ENCODE peak calls at places on chromosomes 12 and 14, in seven cellular contexts. U is mesendoderm, P is A549, L is fibroblast of lung, B is brain microvascular endothelial cell, W is right lobe of liver, Y is AG04450. Z is an unnamed sample.

GRCh38 chr12:40145896-40146295 is 40.0 kb upstream of the SLC2A13 start:
- DNase-seq in U (peak), P (no peak), L (no peak), B (no peak), W (no peak), Y (no peak), Z (no peak)

GRCh38 chr12:45655186-45655585 is 74.3 kb upstream of the ARID2 start:
- DNase-seq in U (peak), P (peak), L (no peak), B (peak), W (no peak), Y (no peak), Z (no peak)

GRCh38 chr12:11832100-11832499 is 182.6 kb downstream of the ETV6 start:
- DNase-seq in U (no peak), P (no peak), L (no peak), B (no peak), W (no peak), Y (no peak), Z (no peak)

GRCh38 chr12:78062781-78063180 is 232.1 kb downstream of the NAV3 start:
- DNase-seq in U (no peak), P (peak), L (peak), B (peak), W (no peak), Y (peak), Z (peak)

GRCh38 chr14:96095581-96096476 is 56.7 kb downstream of the C14orf132 start:
- DNase-seq in U (no peak), P (peak), L (peak), B (peak), W (peak), Y (peak), Z (peak)

GRCh38 chr14:64444984-64445845 is 20.1 kb upstream of the AKAP5 start:
- DNase-seq in U (peak), P (peak), L (peak), B (peak), W (no peak), Y (peak), Z (no peak)

GRCh38 chr14:65219353-65219752 is 117.0 kb upstream of the MAX start:
- DNase-seq in U (no peak), P (no peak), L (no peak), B (no peak), W (no peak), Y (no peak), Z (no peak)

GRCh38 chr12:1429980-1430379 is 164.4 kb downstream of the FBXL14 start:
- DNase-seq in U (no peak), P (no peak), L (peak), B (peak), W (no peak), Y (peak), Z (no peak)

GRCh38 chr12:111997300-111997699 is 15.7 kb downstream of the TMEM116 start:
- DNase-seq in U (no peak), P (no peak), L (no peak), B (no peak), W (no peak), Y (no peak), Z (no peak)

GRCh38 chr14:90893028-90893427 is 76.8 kb upstream of the TTC7B start:
- DNase-seq in U (no peak), P (no peak), L (no peak), B (no peak), W (no peak), Y (no peak), Z (no peak)

GRCh38 chr14:28294834-28295440 is 471.6 kb upstream of the FOXG1 start:
- DNase-seq in U (peak), P (peak), L (peak), B (peak), W (no peak), Y (no peak), Z (no peak)

GRCh38 chr14:95521001-95521400 is 4.6 kb upstream of the SYNE3 start:
- DNase-seq in U (no peak), P (no peak), L (no peak), B (no peak), W (no peak), Y (no peak), Z (no peak)

GRCh38 chr12:109804820-109805761 is 28.1 kb downstream of the TRPV4 start:
- DNase-seq in U (peak), P (peak), L (peak), B (peak), W (peak), Y (no peak), Z (peak)

GRCh38 chr12:92290016-92290685 is 144.5 kb upstream of the BTG1 start:
- DNase-seq in U (no peak), P (peak), L (peak), B (peak), W (no peak), Y (no peak), Z (no peak)

GRCh38 chr12:71090971-71091370 is 66.8 kb downstream of the TSPAN8 start:
- DNase-seq in U (no peak), P (no peak), L (no peak), B (no peak), W (no peak), Y (no peak), Z (no peak)

GRCh38 chr14:92466068-92466458 is 47.5 kb upstream of the RIN3 start:
- DNase-seq in U (no peak), P (no peak), L (no peak), B (no peak), W (no peak), Y (no peak), Z (no peak)

GRCh38 chr12:19248929-19249602 is 119.5 kb downstream of the PLEKHA5 start:
- DNase-seq in U (no peak), P (peak), L (peak), B (peak), W (no peak), Y (no peak), Z (no peak)

GRCh38 chr14:86296173-86296572 is 766.2 kb downstream of the FLRT2 start:
- DNase-seq in U (no peak), P (no peak), L (peak), B (no peak), W (no peak), Y (peak), Z (no peak)

GRCh38 chr12:120684523-120684932 is 2.4 kb upstream of the MLEC start:
- DNase-seq in U (no peak), P (peak), L (no peak), B (peak), W (no peak), Y (no peak), Z (no peak)

GRCh38 chr14:31319701-31320100 is 100.6 kb downstream of the HEATR5A start:
- DNase-seq in U (no peak), P (no peak), L (no peak), B (no peak), W (no peak), Y (no peak), Z (no peak)

GRCh38 chr14:43697003-43697402 is 810.1 kb downstream of the FSCB start:
- DNase-seq in U (no peak), P (no peak), L (no peak), B (no peak), W (no peak), Y (no peak), Z (no peak)

GRCh38 chr14:77063581-77064289 is 34.3 kb upstream of the CIPC start:
- DNase-seq in U (no peak), P (no peak), L (peak), B (no peak), W (no peak), Y (no peak), Z (no peak)

GRCh38 chr14:30779210-30779609 is 95.1 kb upstream of the COCH start:
- DNase-seq in U (no peak), P (peak), L (peak), B (peak), W (no peak), Y (no peak), Z (no peak)

GRCh38 chr12:125070117-125070516 is 4.9 kb downstream of the AACS start:
- DNase-seq in U (peak), P (peak), L (peak), B (no peak), W (no peak), Y (no peak), Z (no peak)

GRCh38 chr14:104979758-104980591 is 1.8 kb upstream of the AHNAK2 start:
- DNase-seq in U (no peak), P (peak), L (peak), B (no peak), W (peak), Y (no peak), Z (peak)

GRCh38 chr12:82963961-82964360 is 277.3 kb downstream of the TMTC2 start:
- DNase-seq in U (peak), P (no peak), L (no peak), B (peak), W (no peak), Y (no peak), Z (no peak)

GRCh38 chr12:32841061-32841460 is 55.5 kb downstream of the PKP2 start:
- DNase-seq in U (no peak), P (no peak), L (no peak), B (no peak), W (no peak), Y (no peak), Z (no peak)

GRCh38 chr14:31943217-31943616 is 133.9 kb upstream of the ARHGAP5 start:
- DNase-seq in U (no peak), P (no peak), L (no peak), B (no peak), W (no peak), Y (no peak), Z (no peak)

GRCh38 chr12:5003025-5003666 is 40.5 kb upstream of the KCNA5 start:
- DNase-seq in U (peak), P (peak), L (peak), B (peak), W (peak), Y (peak), Z (peak)

GRCh38 chr14:22417914-22418313 is 171.1 kb downstream of the DAD1 start:
- DNase-seq in U (no peak), P (no peak), L (no peak), B (no peak), W (no peak), Y (no peak), Z (no peak)

GRCh38 chr14:54739514-54739913 is 163.1 kb downstream of the GCH1 start:
- DNase-seq in U (no peak), P (no peak), L (no peak), B (no peak), W (no peak), Y (no peak), Z (no peak)

GRCh38 chr12:120231316-120232011 is 30.6 kb upstream of the RPLP0 start:
- DNase-seq in U (peak), P (peak), L (peak), B (peak), W (no peak), Y (peak), Z (peak)

GRCh38 chr12:68222336-68222735 is 3.3 kb downstream of the IL26 start:
- DNase-seq in U (peak), P (no peak), L (peak), B (no peak), W (no peak), Y (no peak), Z (no peak)

GRCh38 chr14:51703787-51704186 is 52.1 kb downstream of the FRMD6 start:
- DNase-seq in U (no peak), P (no peak), L (no peak), B (no peak), W (no peak), Y (no peak), Z (no peak)

GRCh38 chr14:51701956-51702355 is 50.2 kb downstream of the FRMD6 start:
- DNase-seq in U (peak), P (no peak), L (peak), B (no peak), W (no peak), Y (no peak), Z (no peak)

GRCh38 chr14:51704465-51705050 is 52.8 kb downstream of the FRMD6 start:
- DNase-seq in U (peak), P (no peak), L (no peak), B (no peak), W (no peak), Y (no peak), Z (no peak)
- H3K27ac ChIP-seq in U (peak), P (no peak), L (no peak), B (peak), W (no peak), Y (no peak), Z (no peak)

GRCh38 chr14:100080206-100080605 is 15.0 kb downstream of the EVL start:
- DNase-seq in U (no peak), P (no peak), L (no peak), B (no peak), W (no peak), Y (no peak), Z (no peak)

GRCh38 chr14:100078216-100078780 is 13.1 kb downstream of the EVL start:
- DNase-seq in U (peak), P (no peak), L (no peak), B (no peak), W (no peak), Y (no peak), Z (no peak)

GRCh38 chr14:100077441-100077840 is 12.2 kb downstream of the EVL start:
- DNase-seq in U (no peak), P (no peak), L (no peak), B (no peak), W (no peak), Y (no peak), Z (no peak)

GRCh38 chr14:100078997-100079561 is 13.9 kb downstream of the EVL start:
- DNase-seq in U (peak), P (no peak), L (peak), B (peak), W (no peak), Y (no peak), Z (peak)

DNA sequence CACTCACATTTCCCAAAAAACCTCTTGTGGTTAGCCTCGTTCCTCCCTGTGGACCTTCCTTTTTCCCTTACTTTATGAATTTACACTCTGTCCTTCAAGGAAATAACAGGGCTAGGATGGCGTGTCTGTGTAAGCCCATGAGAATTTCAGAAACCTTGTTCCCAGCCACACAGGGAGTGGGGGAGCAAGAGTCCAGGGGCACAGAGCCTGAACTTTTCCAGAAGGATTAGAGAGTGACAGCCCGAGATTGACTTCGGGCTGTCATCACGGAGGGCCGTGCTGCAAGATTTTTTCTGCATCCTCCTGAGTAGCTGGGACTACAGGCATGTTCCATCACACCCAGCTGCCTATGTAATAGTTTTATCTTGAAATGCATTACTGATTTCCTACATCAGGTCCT is 14.4 kb downstream of the EVL start:
- DNase-seq in U (no peak), P (no peak), L (no peak), B (no peak), W (no peak), Y (no peak), Z (no peak)
- H3K27ac ChIP-seq in U (no peak), P (no peak), L (no peak), B (peak), W (no peak), Y (no peak), Z (peak)

GRCh38 chr14:34548472-34548981 is 9.0 kb upstream of the EAPP start:
- DNase-seq in U (peak), P (no peak), L (no peak), B (no peak), W (peak), Y (no peak), Z (no peak)
- H3K27ac ChIP-seq in U (no peak), P (peak), L (no peak), B (no peak), W (no peak), Y (peak), Z (peak)

GRCh38 chr14:71355324-71356201 is 448.3 kb downstream of the PCNX1 start:
- DNase-seq in U (no peak), P (no peak), L (peak), B (no peak), W (no peak), Y (no peak), Z (peak)
- H3K27ac ChIP-seq in U (no peak), P (no peak), L (no peak), B (peak), W (no peak), Y (peak), Z (peak)

DNA sequence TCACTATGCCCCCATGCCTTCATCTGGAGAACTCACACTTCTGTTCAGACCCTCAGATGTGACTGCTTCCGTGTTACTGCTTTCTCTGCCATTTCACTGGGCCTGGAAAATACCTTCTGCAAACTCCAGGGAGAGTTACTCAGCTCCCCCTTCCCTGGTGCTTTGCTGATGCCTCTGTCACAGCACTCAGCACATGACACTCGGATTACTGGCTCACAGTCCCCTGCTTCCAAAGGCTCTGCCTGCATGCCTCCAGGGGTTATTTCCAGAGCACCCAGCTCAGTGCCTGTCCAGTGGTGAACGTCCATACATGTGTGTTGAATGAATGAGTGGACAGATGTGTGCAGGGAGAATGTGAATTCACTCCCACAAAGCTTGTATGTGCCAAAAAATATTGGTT is 237.2 kb upstream of the FKBP4 start:
- DNase-seq in U (no peak), P (no peak), L (no peak), B (no peak), W (no peak), Y (no peak), Z (no peak)
- H3K27ac ChIP-seq in U (no peak), P (no peak), L (no peak), B (no peak), W (no peak), Y (no peak), Z (no peak)

DNA sequence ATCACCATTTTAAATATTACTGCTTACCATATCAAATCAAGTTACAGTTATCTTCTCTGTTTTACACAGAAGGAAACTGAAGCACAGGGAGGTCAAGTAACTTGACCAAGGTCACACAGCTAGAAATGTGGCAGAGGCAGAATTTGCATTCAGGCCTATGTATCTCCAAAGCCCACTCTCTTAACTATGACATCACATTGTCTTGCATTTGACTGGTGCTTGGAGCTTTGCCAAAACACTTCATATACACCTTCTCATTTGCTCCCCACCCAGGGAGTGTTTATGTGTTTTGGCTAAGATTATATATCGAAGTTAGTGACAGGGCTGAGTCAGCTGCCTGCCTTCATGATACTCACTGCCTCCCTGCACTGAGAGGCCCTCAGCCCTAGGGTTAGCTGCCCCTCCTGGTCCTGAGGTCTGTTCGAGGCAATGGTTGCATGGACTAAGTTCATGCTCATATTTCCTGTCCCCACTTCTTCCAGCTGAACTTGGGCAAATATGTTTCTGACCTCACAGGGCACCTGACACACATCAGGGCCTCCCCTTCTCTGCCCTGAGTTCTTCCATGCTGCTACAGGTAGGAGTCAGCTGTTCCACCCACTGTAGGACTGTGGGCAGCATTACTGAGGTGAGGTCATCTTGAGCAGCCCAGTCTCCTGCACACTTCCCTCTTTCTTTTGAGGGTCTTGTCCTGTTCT is 1.8 kb downstream of the GALNT6 start:
- DNase-seq in U (no peak), P (no peak), L (peak), B (no peak), W (no peak), Y (peak), Z (peak)
- H3K27ac ChIP-seq in U (no peak), P (no peak), L (peak), B (no peak), W (no peak), Y (peak), Z (peak)

DNA sequence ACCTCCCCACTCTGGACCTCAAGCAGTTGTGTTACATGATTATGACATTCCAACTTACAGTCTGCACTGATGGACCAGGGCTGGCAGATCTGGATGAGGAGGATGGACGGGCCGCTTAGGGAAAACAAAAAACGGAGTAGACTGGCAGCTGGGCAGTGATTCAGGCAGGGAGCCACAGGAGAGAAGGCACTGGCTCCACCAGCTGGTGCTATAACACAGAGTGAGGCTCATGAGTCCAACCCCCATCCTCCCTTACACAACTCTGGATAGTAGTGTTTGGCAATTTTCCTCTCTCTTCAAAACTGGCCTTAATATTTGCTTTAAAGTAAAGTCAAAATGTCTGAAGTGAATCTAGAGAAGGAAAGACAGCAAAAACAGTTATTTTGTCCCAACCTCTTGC is 9.7 kb upstream of the RIC8B start:
- DNase-seq in U (no peak), P (peak), L (peak), B (no peak), W (peak), Y (no peak), Z (no peak)
- H3K27ac ChIP-seq in U (no peak), P (peak), L (no peak), B (no peak), W (no peak), Y (no peak), Z (no peak)

Z was measured in stomach.